ENCODE peak calls at places on chromosome 16, in ten cellular contexts. One of them, this sample, is unnamed.

GRCh38 chr16:31243734-31244670 is 15.8 kb upstream of the ITGAM start:
- DNase-seq in fibroblast of lung: no peak
- DNase-seq in mesothelial cell of epicardium: no peak
- DNase-seq in stimulated activated CD4-positive, alpha-beta T cell treated with anti-CD3 and anti-CD28 coated beads, TNF-alpha, amount 100 ng/mL, for 24 hours: no peak
- DNase-seq in HFF-Myc: no peak
- DNase-seq in psoas muscle: no peak
- DNase-seq in activated T-helper 1 cell treated with Interleukin-2 at 50 U/mL for 16 hours: no peak
- DNase-seq in GM12878: peak; percentile 53
- DNase-seq in GM18507: no peak
- DNase-seq in activated T-cell treated with anti-CD3 and anti-CD28 coated beads for 1 hour: no peak
- DNase-seq in this sample: no peak

GRCh38 chr16:46908540-46909372 is 24.6 kb downstream of the GPT2 start:
- DNase-seq in GM12878: no peak
- DNase-seq in fibroblast of lung: peak; percentile 50
- DNase-seq in HFF-Myc: peak; percentile 30
- DNase-seq in activated T-cell treated with anti-CD3 and anti-CD28 coated beads for 1 hour: peak; percentile 59
- DNase-seq in activated T-helper 1 cell treated with Interleukin-2 at 50 U/mL for 16 hours: peak; percentile 33
- DNase-seq in GM18507: peak; percentile 33
- DNase-seq in stimulated activated CD4-positive, alpha-beta T cell treated with anti-CD3 and anti-CD28 coated beads, TNF-alpha, amount 100 ng/mL, for 24 hours: peak; percentile 43
- DNase-seq in mesothelial cell of epicardium: peak; percentile 80
- DNase-seq in psoas muscle: no peak
- DNase-seq in this sample: peak; percentile 36

GRCh38 chr16:57276596-57276995 is 7.9 kb downstream of the PLLP start:
- DNase-seq in GM18507: no peak
- DNase-seq in activated T-cell treated with anti-CD3 and anti-CD28 coated beads for 1 hour: no peak
- DNase-seq in fibroblast of lung: no peak
- DNase-seq in stimulated activated CD4-positive, alpha-beta T cell treated with anti-CD3 and anti-CD28 coated beads, TNF-alpha, amount 100 ng/mL, for 24 hours: no peak
- DNase-seq in GM12878: no peak
- DNase-seq in activated T-helper 1 cell treated with Interleukin-2 at 50 U/mL for 16 hours: no peak
- DNase-seq in mesothelial cell of epicardium: no peak
- DNase-seq in HFF-Myc: no peak
- DNase-seq in psoas muscle: no peak
- DNase-seq in this sample: no peak

GRCh38 chr16:2838928-2839327 is 8.8 kb downstream of the ZG16B start:
- DNase-seq in activated T-cell treated with anti-CD3 and anti-CD28 coated beads for 1 hour: peak; percentile 21
- DNase-seq in psoas muscle: peak; percentile 75
- DNase-seq in activated T-helper 1 cell treated with Interleukin-2 at 50 U/mL for 16 hours: no peak
- DNase-seq in mesothelial cell of epicardium: peak; percentile 78
- DNase-seq in stimulated activated CD4-positive, alpha-beta T cell treated with anti-CD3 and anti-CD28 coated beads, TNF-alpha, amount 100 ng/mL, for 24 hours: peak; percentile 13
- DNase-seq in HFF-Myc: peak; percentile 49
- DNase-seq in GM18507: peak; percentile 54
- DNase-seq in fibroblast of lung: peak; percentile 84
- DNase-seq in GM12878: no peak
- DNase-seq in this sample: peak; percentile 49

GRCh38 chr16:17345043-17345442 is 125.7 kb downstream of the XYLT1 start:
- DNase-seq in GM12878: no peak
- DNase-seq in fibroblast of lung: peak; percentile 59
- DNase-seq in activated T-helper 1 cell treated with Interleukin-2 at 50 U/mL for 16 hours: no peak
- DNase-seq in GM18507: no peak
- DNase-seq in HFF-Myc: no peak
- DNase-seq in stimulated activated CD4-positive, alpha-beta T cell treated with anti-CD3 and anti-CD28 coated beads, TNF-alpha, amount 100 ng/mL, for 24 hours: no peak
- DNase-seq in psoas muscle: peak; percentile 75
- DNase-seq in activated T-cell treated with anti-CD3 and anti-CD28 coated beads for 1 hour: no peak
- DNase-seq in mesothelial cell of epicardium: no peak
- DNase-seq in this sample: no peak

GRCh38 chr16:14307623-14308356 is 236.7 kb downstream of the MRTFB start:
- DNase-seq in GM18507: no peak
- DNase-seq in activated T-cell treated with anti-CD3 and anti-CD28 coated beads for 1 hour: no peak
- DNase-seq in mesothelial cell of epicardium: no peak
- DNase-seq in psoas muscle: peak; percentile 84
- DNase-seq in activated T-helper 1 cell treated with Interleukin-2 at 50 U/mL for 16 hours: no peak
- DNase-seq in HFF-Myc: no peak
- DNase-seq in stimulated activated CD4-positive, alpha-beta T cell treated with anti-CD3 and anti-CD28 coated beads, TNF-alpha, amount 100 ng/mL, for 24 hours: no peak
- DNase-seq in fibroblast of lung: peak; percentile 34
- DNase-seq in GM12878: no peak
- DNase-seq in this sample: no peak

GRCh38 chr16:57935904-57936303 is 35.0 kb downstream of the CNGB1 start:
- DNase-seq in activated T-cell treated with anti-CD3 and anti-CD28 coated beads for 1 hour: no peak
- DNase-seq in psoas muscle: no peak
- DNase-seq in mesothelial cell of epicardium: no peak
- DNase-seq in GM18507: no peak
- DNase-seq in HFF-Myc: no peak
- DNase-seq in fibroblast of lung: no peak
- DNase-seq in stimulated activated CD4-positive, alpha-beta T cell treated with anti-CD3 and anti-CD28 coated beads, TNF-alpha, amount 100 ng/mL, for 24 hours: no peak
- DNase-seq in activated T-helper 1 cell treated with Interleukin-2 at 50 U/mL for 16 hours: no peak
- DNase-seq in GM12878: no peak
- DNase-seq in this sample: no peak

GRCh38 chr16:4416200-4417032 is at the start of gene CORO7:
- DNase-seq in GM18507: peak; percentile 87
- DNase-seq in GM12878: peak; percentile 76
- DNase-seq in activated T-cell treated with anti-CD3 and anti-CD28 coated beads for 1 hour: peak; percentile 99
- DNase-seq in HFF-Myc: no peak
- DNase-seq in stimulated activated CD4-positive, alpha-beta T cell treated with anti-CD3 and anti-CD28 coated beads, TNF-alpha, amount 100 ng/mL, for 24 hours: peak; percentile 97
- DNase-seq in activated T-helper 1 cell treated with Interleukin-2 at 50 U/mL for 16 hours: peak; percentile 99
- DNase-seq in fibroblast of lung: peak; percentile 81
- DNase-seq in psoas muscle: peak; percentile 98
- DNase-seq in mesothelial cell of epicardium: peak; percentile 93
- DNase-seq in this sample: peak; percentile 99

GRCh38 chr16:17453365-17454122 is 17.2 kb downstream of the XYLT1 start:
- DNase-seq in GM18507: no peak
- DNase-seq in activated T-cell treated with anti-CD3 and anti-CD28 coated beads for 1 hour: no peak
- DNase-seq in mesothelial cell of epicardium: no peak
- DNase-seq in fibroblast of lung: no peak
- DNase-seq in activated T-helper 1 cell treated with Interleukin-2 at 50 U/mL for 16 hours: no peak
- DNase-seq in GM12878: no peak
- DNase-seq in psoas muscle: no peak
- DNase-seq in HFF-Myc: no peak
- DNase-seq in stimulated activated CD4-positive, alpha-beta T cell treated with anti-CD3 and anti-CD28 coated beads, TNF-alpha, amount 100 ng/mL, for 24 hours: no peak
- DNase-seq in this sample: no peak

GRCh38 chr16:57416084-57416483 is 11.5 kb downstream of the CCL17 start:
- DNase-seq in GM18507: no peak
- DNase-seq in psoas muscle: no peak
- DNase-seq in GM12878: no peak
- DNase-seq in fibroblast of lung: no peak
- DNase-seq in activated T-cell treated with anti-CD3 and anti-CD28 coated beads for 1 hour: no peak
- DNase-seq in stimulated activated CD4-positive, alpha-beta T cell treated with anti-CD3 and anti-CD28 coated beads, TNF-alpha, amount 100 ng/mL, for 24 hours: no peak
- DNase-seq in HFF-Myc: no peak
- DNase-seq in mesothelial cell of epicardium: no peak
- DNase-seq in activated T-helper 1 cell treated with Interleukin-2 at 50 U/mL for 16 hours: no peak
- DNase-seq in this sample: no peak

GRCh38 chr16:21001262-21001661 is 100.7 kb downstream of the LYRM1 start:
- DNase-seq in GM18507: no peak
- DNase-seq in psoas muscle: no peak
- DNase-seq in fibroblast of lung: peak; percentile 1
- DNase-seq in activated T-helper 1 cell treated with Interleukin-2 at 50 U/mL for 16 hours: no peak
- DNase-seq in mesothelial cell of epicardium: no peak
- DNase-seq in HFF-Myc: peak; percentile 11
- DNase-seq in GM12878: no peak
- DNase-seq in activated T-cell treated with anti-CD3 and anti-CD28 coated beads for 1 hour: no peak
- DNase-seq in stimulated activated CD4-positive, alpha-beta T cell treated with anti-CD3 and anti-CD28 coated beads, TNF-alpha, amount 100 ng/mL, for 24 hours: no peak
- DNase-seq in this sample: no peak

GRCh38 chr16:89110641-89111040 is 17.0 kb downstream of the ACSF3 start:
- DNase-seq in mesothelial cell of epicardium: no peak
- DNase-seq in fibroblast of lung: no peak
- DNase-seq in stimulated activated CD4-positive, alpha-beta T cell treated with anti-CD3 and anti-CD28 coated beads, TNF-alpha, amount 100 ng/mL, for 24 hours: no peak
- DNase-seq in HFF-Myc: no peak
- DNase-seq in GM18507: no peak
- DNase-seq in activated T-helper 1 cell treated with Interleukin-2 at 50 U/mL for 16 hours: no peak
- DNase-seq in activated T-cell treated with anti-CD3 and anti-CD28 coated beads for 1 hour: no peak
- DNase-seq in psoas muscle: no peak
- DNase-seq in GM12878: no peak
- DNase-seq in this sample: no peak

GRCh38 chr16:11087691-11088431 is 143.5 kb downstream of the CLEC16A start:
- DNase-seq in psoas muscle: no peak
- DNase-seq in activated T-cell treated with anti-CD3 and anti-CD28 coated beads for 1 hour: no peak
- DNase-seq in HFF-Myc: no peak
- DNase-seq in activated T-helper 1 cell treated with Interleukin-2 at 50 U/mL for 16 hours: no peak
- DNase-seq in mesothelial cell of epicardium: no peak
- DNase-seq in stimulated activated CD4-positive, alpha-beta T cell treated with anti-CD3 and anti-CD28 coated beads, TNF-alpha, amount 100 ng/mL, for 24 hours: no peak
- DNase-seq in fibroblast of lung: peak; percentile 70
- DNase-seq in GM12878: no peak
- DNase-seq in GM18507: no peak
- DNase-seq in this sample: no peak

GRCh38 chr16:1601489-1601888 is 10.4 kb downstream of the IFT140 start:
- DNase-seq in GM12878: no peak
- DNase-seq in fibroblast of lung: no peak
- DNase-seq in stimulated activated CD4-positive, alpha-beta T cell treated with anti-CD3 and anti-CD28 coated beads, TNF-alpha, amount 100 ng/mL, for 24 hours: no peak
- DNase-seq in activated T-helper 1 cell treated with Interleukin-2 at 50 U/mL for 16 hours: no peak
- DNase-seq in psoas muscle: no peak
- DNase-seq in GM18507: no peak
- DNase-seq in HFF-Myc: no peak
- DNase-seq in mesothelial cell of epicardium: no peak
- DNase-seq in activated T-cell treated with anti-CD3 and anti-CD28 coated beads for 1 hour: no peak
- DNase-seq in this sample: no peak

GRCh38 chr16:31453255-31454204 is 5.8 kb upstream of the ARMC5 start:
- DNase-seq in stimulated activated CD4-positive, alpha-beta T cell treated with anti-CD3 and anti-CD28 coated beads, TNF-alpha, amount 100 ng/mL, for 24 hours: no peak
- DNase-seq in HFF-Myc: no peak
- DNase-seq in fibroblast of lung: peak; percentile 49
- DNase-seq in GM18507: no peak
- DNase-seq in GM12878: no peak
- DNase-seq in activated T-cell treated with anti-CD3 and anti-CD28 coated beads for 1 hour: no peak
- DNase-seq in mesothelial cell of epicardium: no peak
- DNase-seq in activated T-helper 1 cell treated with Interleukin-2 at 50 U/mL for 16 hours: no peak
- DNase-seq in psoas muscle: peak; percentile 87
- DNase-seq in this sample: no peak

GRCh38 chr16:8887952-8888560 is 5.9 kb downstream of the LITAFD start:
- DNase-seq in mesothelial cell of epicardium: no peak
- DNase-seq in HFF-Myc: no peak
- DNase-seq in fibroblast of lung: peak; percentile 67
- DNase-seq in GM12878: no peak
- DNase-seq in activated T-cell treated with anti-CD3 and anti-CD28 coated beads for 1 hour: no peak
- DNase-seq in psoas muscle: peak; percentile 95
- DNase-seq in stimulated activated CD4-positive, alpha-beta T cell treated with anti-CD3 and anti-CD28 coated beads, TNF-alpha, amount 100 ng/mL, for 24 hours: no peak
- DNase-seq in GM18507: no peak
- DNase-seq in activated T-helper 1 cell treated with Interleukin-2 at 50 U/mL for 16 hours: no peak
- DNase-seq in this sample: no peak

GRCh38 chr16:49179714-49180330 is 101.8 kb downstream of the CBLN1 start:
- DNase-seq in activated T-cell treated with anti-CD3 and anti-CD28 coated beads for 1 hour: no peak
- DNase-seq in fibroblast of lung: no peak
- DNase-seq in stimulated activated CD4-positive, alpha-beta T cell treated with anti-CD3 and anti-CD28 coated beads, TNF-alpha, amount 100 ng/mL, for 24 hours: no peak
- DNase-seq in GM18507: no peak
- DNase-seq in activated T-helper 1 cell treated with Interleukin-2 at 50 U/mL for 16 hours: no peak
- DNase-seq in psoas muscle: no peak
- DNase-seq in GM12878: no peak
- DNase-seq in HFF-Myc: no peak
- DNase-seq in mesothelial cell of epicardium: no peak
- DNase-seq in this sample: no peak

GRCh38 chr16:81321537-81321936 is 6.8 kb downstream of the GAN start:
- DNase-seq in HFF-Myc: no peak
- DNase-seq in activated T-cell treated with anti-CD3 and anti-CD28 coated beads for 1 hour: no peak
- DNase-seq in stimulated activated CD4-positive, alpha-beta T cell treated with anti-CD3 and anti-CD28 coated beads, TNF-alpha, amount 100 ng/mL, for 24 hours: no peak
- DNase-seq in psoas muscle: no peak
- DNase-seq in GM18507: no peak
- DNase-seq in fibroblast of lung: no peak
- DNase-seq in activated T-helper 1 cell treated with Interleukin-2 at 50 U/mL for 16 hours: no peak
- DNase-seq in GM12878: no peak
- DNase-seq in mesothelial cell of epicardium: no peak
- DNase-seq in this sample: no peak

GRCh38 chr16:14364386-14365199 is 265.5 kb downstream of the PARN start:
- DNase-seq in GM18507: no peak
- DNase-seq in mesothelial cell of epicardium: peak; percentile 61
- DNase-seq in GM12878: no peak
- DNase-seq in HFF-Myc: no peak
- DNase-seq in activated T-helper 1 cell treated with Interleukin-2 at 50 U/mL for 16 hours: no peak
- DNase-seq in fibroblast of lung: peak; percentile 96
- DNase-seq in stimulated activated CD4-positive, alpha-beta T cell treated with anti-CD3 and anti-CD28 coated beads, TNF-alpha, amount 100 ng/mL, for 24 hours: no peak
- DNase-seq in psoas muscle: no peak
- DNase-seq in activated T-cell treated with anti-CD3 and anti-CD28 coated beads for 1 hour: no peak
- DNase-seq in this sample: no peak